ENCODE peak calls at places on chromosomes 13 and 19, in seven cellular contexts. N, J, O, I, G, D and A are unnamed samples.

GRCh38 chr19:58572818-58573657 is at the start of gene MZF1:
- DNase-seq in N (peak), J (peak), O (peak), I (no peak), G (peak), D (peak), A (peak)

GRCh38 chr13:105436946-105437345 is 1098.5 kb downstream of the EFNB2 start:
- DNase-seq in N (no peak), J (no peak), O (no peak), I (no peak), G (no peak), D (no peak), A (no peak)

GRCh38 chr19:57934820-57935665 is at the start of gene ZNF418:
- DNase-seq in N (no peak), J (peak), O (peak), I (peak), G (peak), D (peak), A (peak)

GRCh38 chr13:95485518-95486144 is 66.9 kb upstream of the CLDN10 start:
- DNase-seq in N (no peak), J (no peak), O (no peak), I (no peak), G (no peak), D (no peak), A (no peak)

GRCh38 chr19:3479177-3479818 is 1.0 kb downstream of the SMIM24 start:
- DNase-seq in N (no peak), J (no peak), O (no peak), I (no peak), G (peak), D (no peak), A (no peak)

GRCh38 chr13:28983661-28984060 is 163.5 kb downstream of the MTUS2 start:
- DNase-seq in N (no peak), J (no peak), O (no peak), I (no peak), G (no peak), D (no peak), A (no peak)

GRCh38 chr13:101283782-101284181 is 132.5 kb downstream of the NALCN start:
- DNase-seq in N (no peak), J (no peak), O (no peak), I (no peak), G (no peak), D (no peak), A (no peak)

GRCh38 chr13:35884211-35884610 is 247.0 kb downstream of the DCLK1 start:
- DNase-seq in N (no peak), J (no peak), O (no peak), I (no peak), G (no peak), D (no peak), A (no peak)

GRCh38 chr13:102812616-102813287 is 13.8 kb downstream of the BIVM start:
- DNase-seq in N (no peak), J (no peak), O (no peak), I (no peak), G (no peak), D (no peak), A (no peak)

GRCh38 chr19:5338661-5339469 is 1.7 kb downstream of the PTPRS start:
- DNase-seq in N (no peak), J (no peak), O (no peak), I (no peak), G (no peak), D (no peak), A (no peak)

GRCh38 chr19:35309481-35310279 is 17.7 kb downstream of the MAG start:
- DNase-seq in N (no peak), J (no peak), O (no peak), I (no peak), G (no peak), D (no peak), A (no peak)

GRCh38 chr19:56309511-56310185 is 5.0 kb downstream of the ZSCAN5A start:
- DNase-seq in N (peak), J (peak), O (no peak), I (no peak), G (peak), D (peak), A (no peak)

GRCh38 chr19:7534531-7534980 is 961 bp upstream of the PNPLA6 start:
- DNase-seq in N (peak), J (no peak), O (peak), I (peak), G (peak), D (peak), A (peak)

GRCh38 chr19:6760606-6761005 is 6.6 kb downstream of the SH2D3A start:
- DNase-seq in N (no peak), J (no peak), O (no peak), I (no peak), G (no peak), D (no peak), A (no peak)

GRCh38 chr13:101893021-101893420 is 440.5 kb downstream of the ITGBL1 start:
- DNase-seq in N (no peak), J (no peak), O (no peak), I (no peak), G (no peak), D (no peak), A (no peak)

GRCh38 chr19:8826371-8826770 is 5.7 kb downstream of the ZNF558 start:
- DNase-seq in N (no peak), J (no peak), O (no peak), I (no peak), G (no peak), D (no peak), A (no peak)